ENCODE peak calls at places on chromosomes 3 and 15, in eight cellular contexts. One of them, this sample, is unnamed.

GRCh38 chr15:96359371-96359771 is 28.9 kb downstream of the NR2F2 start:
- DNase-seq in mesothelial cell of epicardium: no peak
- DNase-seq in NCI-H1417 treated with DMSO at 0.1 percent for 48 hours: no peak
- DNase-seq in mucosa of descending colon: no peak
- DNase-seq in GM10248: no peak
- DNase-seq in iris pigment epithelial cell: no peak
- DNase-seq in activated CD8-positive, alpha-beta memory T cell treated with anti-CD3 and anti-CD28 coated beads for 48 hours: no peak
- DNase-seq in SK-N-SH: peak
- DNase-seq in this sample: no peak

GRCh38 chr15:75123395-75123794 is 78.3 kb upstream of the C15orf39 start:
- DNase-seq in mesothelial cell of epicardium: no peak
- DNase-seq in NCI-H1417 treated with DMSO at 0.1 percent for 48 hours: no peak
- DNase-seq in mucosa of descending colon: no peak
- DNase-seq in GM10248: no peak
- DNase-seq in iris pigment epithelial cell: peak
- DNase-seq in activated CD8-positive, alpha-beta memory T cell treated with anti-CD3 and anti-CD28 coated beads for 48 hours: no peak
- DNase-seq in SK-N-SH: no peak
- DNase-seq in this sample: peak

GRCh38 chr3:14303336-14304100 is 98.9 kb upstream of the SLC6A6 start:
- DNase-seq in mesothelial cell of epicardium: no peak
- DNase-seq in NCI-H1417 treated with DMSO at 0.1 percent for 48 hours: no peak
- DNase-seq in mucosa of descending colon: no peak
- DNase-seq in GM10248: no peak
- DNase-seq in iris pigment epithelial cell: no peak
- DNase-seq in activated CD8-positive, alpha-beta memory T cell treated with anti-CD3 and anti-CD28 coated beads for 48 hours: no peak
- DNase-seq in SK-N-SH: no peak
- DNase-seq in this sample: peak

GRCh38 chr3:106836906-106837305 is 540.3 kb upstream of the CCDC54 start:
- DNase-seq in mesothelial cell of epicardium: no peak
- DNase-seq in NCI-H1417 treated with DMSO at 0.1 percent for 48 hours: no peak
- DNase-seq in mucosa of descending colon: no peak
- DNase-seq in GM10248: no peak
- DNase-seq in iris pigment epithelial cell: no peak
- DNase-seq in activated CD8-positive, alpha-beta memory T cell treated with anti-CD3 and anti-CD28 coated beads for 48 hours: no peak
- DNase-seq in SK-N-SH: no peak
- DNase-seq in this sample: no peak

GRCh38 chr15:39267685-39268084 is 313.2 kb upstream of the THBS1 start:
- DNase-seq in mesothelial cell of epicardium: no peak
- DNase-seq in NCI-H1417 treated with DMSO at 0.1 percent for 48 hours: no peak
- DNase-seq in mucosa of descending colon: no peak
- DNase-seq in GM10248: no peak
- DNase-seq in iris pigment epithelial cell: peak
- DNase-seq in activated CD8-positive, alpha-beta memory T cell treated with anti-CD3 and anti-CD28 coated beads for 48 hours: no peak
- DNase-seq in SK-N-SH: no peak
- DNase-seq in this sample: no peak

GRCh38 chr15:38696790-38697495 is 132.3 kb upstream of the RASGRP1 start:
- DNase-seq in mesothelial cell of epicardium: no peak
- DNase-seq in NCI-H1417 treated with DMSO at 0.1 percent for 48 hours: no peak
- DNase-seq in mucosa of descending colon: no peak
- DNase-seq in GM10248: no peak
- DNase-seq in iris pigment epithelial cell: no peak
- DNase-seq in activated CD8-positive, alpha-beta memory T cell treated with anti-CD3 and anti-CD28 coated beads for 48 hours: no peak
- DNase-seq in SK-N-SH: no peak
- DNase-seq in this sample: no peak

GRCh38 chr3:117735481-117736101 is 1026.0 kb downstream of the TUSC7 start:
- DNase-seq in mesothelial cell of epicardium: no peak
- DNase-seq in NCI-H1417 treated with DMSO at 0.1 percent for 48 hours: no peak
- DNase-seq in mucosa of descending colon: no peak
- DNase-seq in GM10248: no peak
- DNase-seq in iris pigment epithelial cell: peak
- DNase-seq in activated CD8-positive, alpha-beta memory T cell treated with anti-CD3 and anti-CD28 coated beads for 48 hours: no peak
- DNase-seq in SK-N-SH: no peak
- DNase-seq in this sample: peak

GRCh38 chr15:81029416-81030367 is 29.0 kb downstream of the TLNRD1 start:
- DNase-seq in mesothelial cell of epicardium: no peak
- DNase-seq in NCI-H1417 treated with DMSO at 0.1 percent for 48 hours: no peak
- DNase-seq in mucosa of descending colon: no peak
- DNase-seq in GM10248: no peak
- DNase-seq in iris pigment epithelial cell: peak
- DNase-seq in activated CD8-positive, alpha-beta memory T cell treated with anti-CD3 and anti-CD28 coated beads for 48 hours: no peak
- DNase-seq in SK-N-SH: no peak
- DNase-seq in this sample: peak

GRCh38 chr3:142651711-142652110 is 55.5 kb downstream of the PLS1 start:
- DNase-seq in mesothelial cell of epicardium: no peak
- DNase-seq in NCI-H1417 treated with DMSO at 0.1 percent for 48 hours: no peak
- DNase-seq in mucosa of descending colon: no peak
- DNase-seq in GM10248: no peak
- DNase-seq in iris pigment epithelial cell: peak
- DNase-seq in activated CD8-positive, alpha-beta memory T cell treated with anti-CD3 and anti-CD28 coated beads for 48 hours: no peak
- DNase-seq in SK-N-SH: no peak
- DNase-seq in this sample: no peak

GRCh38 chr15:77504310-77504709 is 83.6 kb downstream of the HMG20A start:
- DNase-seq in mesothelial cell of epicardium: no peak
- DNase-seq in NCI-H1417 treated with DMSO at 0.1 percent for 48 hours: peak
- DNase-seq in mucosa of descending colon: peak
- DNase-seq in GM10248: no peak
- DNase-seq in iris pigment epithelial cell: no peak
- DNase-seq in activated CD8-positive, alpha-beta memory T cell treated with anti-CD3 and anti-CD28 coated beads for 48 hours: no peak
- DNase-seq in SK-N-SH: no peak
- DNase-seq in this sample: no peak

GRCh38 chr3:65714138-65714537 is 324.6 kb downstream of the MAGI1 start:
- DNase-seq in mesothelial cell of epicardium: no peak
- DNase-seq in NCI-H1417 treated with DMSO at 0.1 percent for 48 hours: no peak
- DNase-seq in mucosa of descending colon: no peak
- DNase-seq in GM10248: no peak
- DNase-seq in iris pigment epithelial cell: peak
- DNase-seq in activated CD8-positive, alpha-beta memory T cell treated with anti-CD3 and anti-CD28 coated beads for 48 hours: no peak
- DNase-seq in SK-N-SH: no peak
- DNase-seq in this sample: peak

GRCh38 chr15:38247336-38247735 is 5.3 kb upstream of the SPRED1 start:
- DNase-seq in mesothelial cell of epicardium: no peak
- DNase-seq in NCI-H1417 treated with DMSO at 0.1 percent for 48 hours: no peak
- DNase-seq in mucosa of descending colon: no peak
- DNase-seq in GM10248: no peak
- DNase-seq in iris pigment epithelial cell: no peak
- DNase-seq in activated CD8-positive, alpha-beta memory T cell treated with anti-CD3 and anti-CD28 coated beads for 48 hours: no peak
- DNase-seq in SK-N-SH: no peak
- DNase-seq in this sample: no peak

GRCh38 chr15:78059110-78059839 is 18.2 kb downstream of the TBC1D2B start:
- DNase-seq in mesothelial cell of epicardium: no peak
- DNase-seq in NCI-H1417 treated with DMSO at 0.1 percent for 48 hours: no peak
- DNase-seq in mucosa of descending colon: no peak
- DNase-seq in GM10248: no peak
- DNase-seq in iris pigment epithelial cell: no peak
- DNase-seq in activated CD8-positive, alpha-beta memory T cell treated with anti-CD3 and anti-CD28 coated beads for 48 hours: no peak
- DNase-seq in SK-N-SH: no peak
- DNase-seq in this sample: peak

GRCh38 chr3:52021869-52022268 is 26.2 kb upstream of the RPL29 start:
- DNase-seq in mesothelial cell of epicardium: peak
- DNase-seq in NCI-H1417 treated with DMSO at 0.1 percent for 48 hours: no peak
- DNase-seq in mucosa of descending colon: no peak
- DNase-seq in GM10248: no peak
- DNase-seq in iris pigment epithelial cell: no peak
- DNase-seq in activated CD8-positive, alpha-beta memory T cell treated with anti-CD3 and anti-CD28 coated beads for 48 hours: no peak
- DNase-seq in SK-N-SH: peak
- DNase-seq in this sample: peak

GRCh38 chr15:62770752-62771151 is 271.8 kb upstream of the TPM1 start:
- DNase-seq in mesothelial cell of epicardium: no peak
- DNase-seq in NCI-H1417 treated with DMSO at 0.1 percent for 48 hours: no peak
- DNase-seq in mucosa of descending colon: no peak
- DNase-seq in GM10248: no peak
- DNase-seq in iris pigment epithelial cell: peak
- DNase-seq in activated CD8-positive, alpha-beta memory T cell treated with anti-CD3 and anti-CD28 coated beads for 48 hours: no peak
- DNase-seq in SK-N-SH: no peak
- DNase-seq in this sample: peak

GRCh38 chr3:12750658-12751071 is 8.4 kb downstream of the TMEM40 start:
- DNase-seq in mesothelial cell of epicardium: no peak
- DNase-seq in NCI-H1417 treated with DMSO at 0.1 percent for 48 hours: no peak
- DNase-seq in mucosa of descending colon: no peak
- DNase-seq in GM10248: no peak
- DNase-seq in iris pigment epithelial cell: peak
- DNase-seq in activated CD8-positive, alpha-beta memory T cell treated with anti-CD3 and anti-CD28 coated beads for 48 hours: peak
- DNase-seq in SK-N-SH: no peak
- DNase-seq in this sample: peak

GRCh38 chr3:9195390-9195789 is 54.1 kb downstream of the SRGAP3 start:
- DNase-seq in mesothelial cell of epicardium: no peak
- DNase-seq in NCI-H1417 treated with DMSO at 0.1 percent for 48 hours: no peak
- DNase-seq in mucosa of descending colon: no peak
- DNase-seq in GM10248: no peak
- DNase-seq in iris pigment epithelial cell: no peak
- DNase-seq in activated CD8-positive, alpha-beta memory T cell treated with anti-CD3 and anti-CD28 coated beads for 48 hours: no peak
- DNase-seq in SK-N-SH: no peak
- DNase-seq in this sample: no peak

GRCh38 chr15:100879046-100879445 is 585 bp upstream of the ALDH1A3 start:
- DNase-seq in mesothelial cell of epicardium: no peak
- DNase-seq in NCI-H1417 treated with DMSO at 0.1 percent for 48 hours: no peak
- DNase-seq in mucosa of descending colon: no peak
- DNase-seq in GM10248: no peak
- DNase-seq in iris pigment epithelial cell: no peak
- DNase-seq in activated CD8-positive, alpha-beta memory T cell treated with anti-CD3 and anti-CD28 coated beads for 48 hours: no peak
- DNase-seq in SK-N-SH: peak
- DNase-seq in this sample: peak

GRCh38 chr15:77069521-77070121 is 1.3 kb downstream of the TSPAN3 start:
- DNase-seq in mesothelial cell of epicardium: no peak
- DNase-seq in NCI-H1417 treated with DMSO at 0.1 percent for 48 hours: no peak
- DNase-seq in mucosa of descending colon: peak
- DNase-seq in GM10248: no peak
- DNase-seq in iris pigment epithelial cell: no peak
- DNase-seq in activated CD8-positive, alpha-beta memory T cell treated with anti-CD3 and anti-CD28 coated beads for 48 hours: no peak
- DNase-seq in SK-N-SH: no peak
- DNase-seq in this sample: peak

GRCh38 chr3:43316783-43317460 is 30.6 kb downstream of the SNRK start:
- DNase-seq in mesothelial cell of epicardium: no peak
- DNase-seq in NCI-H1417 treated with DMSO at 0.1 percent for 48 hours: no peak
- DNase-seq in mucosa of descending colon: no peak
- DNase-seq in GM10248: no peak
- DNase-seq in iris pigment epithelial cell: no peak
- DNase-seq in activated CD8-positive, alpha-beta memory T cell treated with anti-CD3 and anti-CD28 coated beads for 48 hours: no peak
- DNase-seq in SK-N-SH: no peak
- DNase-seq in this sample: no peak

GRCh38 chr15:67127334-67127664 is 61.9 kb downstream of the SMAD3 start:
- DNase-seq in mesothelial cell of epicardium: no peak
- DNase-seq in NCI-H1417 treated with DMSO at 0.1 percent for 48 hours: no peak
- DNase-seq in mucosa of descending colon: peak
- DNase-seq in GM10248: no peak
- DNase-seq in iris pigment epithelial cell: no peak
- DNase-seq in activated CD8-positive, alpha-beta memory T cell treated with anti-CD3 and anti-CD28 coated beads for 48 hours: no peak
- DNase-seq in SK-N-SH: no peak
- DNase-seq in this sample: no peak

GRCh38 chr3:7038394-7038793 is 177.5 kb downstream of the GRM7 start:
- DNase-seq in mesothelial cell of epicardium: no peak
- DNase-seq in NCI-H1417 treated with DMSO at 0.1 percent for 48 hours: no peak
- DNase-seq in mucosa of descending colon: no peak
- DNase-seq in GM10248: no peak
- DNase-seq in iris pigment epithelial cell: no peak
- DNase-seq in activated CD8-positive, alpha-beta memory T cell treated with anti-CD3 and anti-CD28 coated beads for 48 hours: no peak
- DNase-seq in SK-N-SH: no peak
- DNase-seq in this sample: no peak

GRCh38 chr3:178900244-178900643 is 171.4 kb downstream of the ZMAT3 start:
- DNase-seq in mesothelial cell of epicardium: no peak
- DNase-seq in NCI-H1417 treated with DMSO at 0.1 percent for 48 hours: peak
- DNase-seq in mucosa of descending colon: no peak
- DNase-seq in GM10248: no peak
- DNase-seq in iris pigment epithelial cell: no peak
- DNase-seq in activated CD8-positive, alpha-beta memory T cell treated with anti-CD3 and anti-CD28 coated beads for 48 hours: no peak
- DNase-seq in SK-N-SH: no peak
- DNase-seq in this sample: no peak

GRCh38 chr3:181700168-181701087 is 11.3 kb upstream of the SOX2 start:
- DNase-seq in mesothelial cell of epicardium: no peak
- DNase-seq in NCI-H1417 treated with DMSO at 0.1 percent for 48 hours: peak
- DNase-seq in mucosa of descending colon: no peak
- DNase-seq in GM10248: peak
- DNase-seq in iris pigment epithelial cell: peak
- DNase-seq in activated CD8-positive, alpha-beta memory T cell treated with anti-CD3 and anti-CD28 coated beads for 48 hours: no peak
- DNase-seq in SK-N-SH: peak
- DNase-seq in this sample: peak

GRCh38 chr3:8182904-8183303 is 318.7 kb upstream of the LMCD1 start:
- DNase-seq in mesothelial cell of epicardium: no peak
- DNase-seq in NCI-H1417 treated with DMSO at 0.1 percent for 48 hours: no peak
- DNase-seq in mucosa of descending colon: no peak
- DNase-seq in GM10248: no peak
- DNase-seq in iris pigment epithelial cell: no peak
- DNase-seq in activated CD8-positive, alpha-beta memory T cell treated with anti-CD3 and anti-CD28 coated beads for 48 hours: no peak
- DNase-seq in SK-N-SH: no peak
- DNase-seq in this sample: no peak

GRCh38 chr3:52244061-52244628 is 1.4 kb upstream of the PPM1M start:
- DNase-seq in mesothelial cell of epicardium: no peak
- DNase-seq in NCI-H1417 treated with DMSO at 0.1 percent for 48 hours: no peak
- DNase-seq in mucosa of descending colon: peak
- DNase-seq in GM10248: peak
- DNase-seq in iris pigment epithelial cell: peak
- DNase-seq in activated CD8-positive, alpha-beta memory T cell treated with anti-CD3 and anti-CD28 coated beads for 48 hours: no peak
- DNase-seq in SK-N-SH: no peak
- DNase-seq in this sample: peak

GRCh38 chr15:67080118-67080899 is 14.9 kb downstream of the SMAD3 start:
- DNase-seq in mesothelial cell of epicardium: no peak
- DNase-seq in NCI-H1417 treated with DMSO at 0.1 percent for 48 hours: no peak
- DNase-seq in mucosa of descending colon: no peak
- DNase-seq in GM10248: no peak
- DNase-seq in iris pigment epithelial cell: peak
- DNase-seq in activated CD8-positive, alpha-beta memory T cell treated with anti-CD3 and anti-CD28 coated beads for 48 hours: no peak
- DNase-seq in SK-N-SH: no peak
- DNase-seq in this sample: peak

GRCh38 chr3:52645549-52645948 is 40.2 kb downstream of the PBRM1 start:
- DNase-seq in mesothelial cell of epicardium: no peak
- DNase-seq in NCI-H1417 treated with DMSO at 0.1 percent for 48 hours: no peak
- DNase-seq in mucosa of descending colon: no peak
- DNase-seq in GM10248: no peak
- DNase-seq in iris pigment epithelial cell: no peak
- DNase-seq in activated CD8-positive, alpha-beta memory T cell treated with anti-CD3 and anti-CD28 coated beads for 48 hours: no peak
- DNase-seq in SK-N-SH: no peak
- DNase-seq in this sample: no peak

GRCh38 chr3:113086506-113087461 is 96.0 kb downstream of the GTPBP8 start:
- DNase-seq in mesothelial cell of epicardium: no peak
- DNase-seq in NCI-H1417 treated with DMSO at 0.1 percent for 48 hours: no peak
- DNase-seq in mucosa of descending colon: no peak
- DNase-seq in GM10248: no peak
- DNase-seq in iris pigment epithelial cell: no peak
- DNase-seq in activated CD8-positive, alpha-beta memory T cell treated with anti-CD3 and anti-CD28 coated beads for 48 hours: no peak
- DNase-seq in SK-N-SH: peak
- DNase-seq in this sample: no peak

GRCh38 chr15:49610166-49610918 is 10.3 kb downstream of the FAM227B start:
- DNase-seq in mesothelial cell of epicardium: no peak
- DNase-seq in NCI-H1417 treated with DMSO at 0.1 percent for 48 hours: no peak
- DNase-seq in mucosa of descending colon: no peak
- DNase-seq in GM10248: no peak
- DNase-seq in iris pigment epithelial cell: peak
- DNase-seq in activated CD8-positive, alpha-beta memory T cell treated with anti-CD3 and anti-CD28 coated beads for 48 hours: no peak
- DNase-seq in SK-N-SH: no peak
- DNase-seq in this sample: peak

GRCh38 chr3:17678116-17678741 is 64.2 kb downstream of the TBC1D5 start:
- DNase-seq in mesothelial cell of epicardium: no peak
- DNase-seq in NCI-H1417 treated with DMSO at 0.1 percent for 48 hours: no peak
- DNase-seq in mucosa of descending colon: no peak
- DNase-seq in GM10248: no peak
- DNase-seq in iris pigment epithelial cell: peak
- DNase-seq in activated CD8-positive, alpha-beta memory T cell treated with anti-CD3 and anti-CD28 coated beads for 48 hours: no peak
- DNase-seq in SK-N-SH: no peak
- DNase-seq in this sample: peak

GRCh38 chr3:99878005-99878404 is 60.3 kb downstream of the CMSS1 start:
- DNase-seq in mesothelial cell of epicardium: no peak
- DNase-seq in NCI-H1417 treated with DMSO at 0.1 percent for 48 hours: no peak
- DNase-seq in mucosa of descending colon: no peak
- DNase-seq in GM10248: peak
- DNase-seq in iris pigment epithelial cell: peak
- DNase-seq in activated CD8-positive, alpha-beta memory T cell treated with anti-CD3 and anti-CD28 coated beads for 48 hours: no peak
- DNase-seq in SK-N-SH: no peak
- DNase-seq in this sample: peak

GRCh38 chr15:70853855-70854668 is at the start of gene LARP6:
- DNase-seq in mesothelial cell of epicardium: peak
- DNase-seq in NCI-H1417 treated with DMSO at 0.1 percent for 48 hours: no peak
- DNase-seq in mucosa of descending colon: no peak
- DNase-seq in GM10248: peak
- DNase-seq in iris pigment epithelial cell: no peak
- DNase-seq in activated CD8-positive, alpha-beta memory T cell treated with anti-CD3 and anti-CD28 coated beads for 48 hours: no peak
- DNase-seq in SK-N-SH: peak
- DNase-seq in this sample: peak

GRCh38 chr3:175065492-175065891 is 206.4 kb downstream of the NAALADL2 start:
- DNase-seq in mesothelial cell of epicardium: no peak
- DNase-seq in NCI-H1417 treated with DMSO at 0.1 percent for 48 hours: no peak
- DNase-seq in mucosa of descending colon: no peak
- DNase-seq in GM10248: no peak
- DNase-seq in iris pigment epithelial cell: peak
- DNase-seq in activated CD8-positive, alpha-beta memory T cell treated with anti-CD3 and anti-CD28 coated beads for 48 hours: no peak
- DNase-seq in SK-N-SH: no peak
- DNase-seq in this sample: no peak